ENCODE peak calls at places on chromosome 6, in eight cellular contexts. One of them, this sample, is unnamed.

GRCh38 chr6:125597411-125598253 is 151.8 kb upstream of the HEY2 start:
- DNase-seq in ovary: no peak
- DNase-seq in uterus: no peak
- DNase-seq in stomach: no peak
- DNase-seq in IMR-90: no peak
- DNase-seq in body of pancreas: peak; percentile 26
- DNase-seq in breast epithelium: no peak
- DNase-seq in sigmoid colon: no peak
- DNase-seq in this sample: no peak

GRCh38 chr6:89505847-89506246 is 72.9 kb downstream of the ANKRD6 start:
- DNase-seq in ovary: no peak
- DNase-seq in uterus: no peak
- DNase-seq in stomach: no peak
- DNase-seq in IMR-90: no peak
- DNase-seq in body of pancreas: no peak
- DNase-seq in breast epithelium: no peak
- DNase-seq in sigmoid colon: no peak
- DNase-seq in this sample: no peak

GRCh38 chr6:103675807-103676406 is 1183.8 kb downstream of the HACE1 start:
- DNase-seq in ovary: no peak
- DNase-seq in uterus: no peak
- DNase-seq in stomach: no peak
- DNase-seq in IMR-90: no peak
- DNase-seq in body of pancreas: no peak
- DNase-seq in breast epithelium: no peak
- DNase-seq in sigmoid colon: no peak
- DNase-seq in this sample: no peak

GRCh38 chr6:36314221-36315014 is 22.3 kb downstream of the BNIP5 start:
- DNase-seq in ovary: no peak
- DNase-seq in uterus: no peak
- DNase-seq in stomach: no peak
- DNase-seq in IMR-90: no peak
- DNase-seq in body of pancreas: no peak
- DNase-seq in breast epithelium: no peak
- DNase-seq in sigmoid colon: no peak
- DNase-seq in this sample: no peak

GRCh38 chr6:21151178-21151956 is 442.2 kb upstream of the SOX4 start:
- DNase-seq in ovary: no peak
- DNase-seq in uterus: no peak
- DNase-seq in stomach: no peak
- DNase-seq in IMR-90: no peak
- DNase-seq in body of pancreas: peak; percentile 34
- DNase-seq in breast epithelium: no peak
- DNase-seq in sigmoid colon: no peak
- DNase-seq in this sample: no peak

GRCh38 chr6:107682721-107683120 is 141.4 kb downstream of the SCML4 start:
- DNase-seq in ovary: no peak
- DNase-seq in uterus: no peak
- DNase-seq in stomach: no peak
- DNase-seq in IMR-90: no peak
- DNase-seq in body of pancreas: no peak
- DNase-seq in breast epithelium: no peak
- DNase-seq in sigmoid colon: no peak
- DNase-seq in this sample: no peak

GRCh38 chr6:152155792-152156191 is 348.3 kb downstream of the ESR1 start:
- DNase-seq in ovary: no peak
- DNase-seq in uterus: no peak
- DNase-seq in stomach: no peak
- DNase-seq in IMR-90: no peak
- DNase-seq in body of pancreas: no peak
- DNase-seq in breast epithelium: no peak
- DNase-seq in sigmoid colon: no peak
- DNase-seq in this sample: no peak

GRCh38 chr6:14282854-14283505 is 165.4 kb downstream of the CD83 start:
- DNase-seq in ovary: no peak
- DNase-seq in uterus: no peak
- DNase-seq in stomach: no peak
- DNase-seq in IMR-90: no peak
- DNase-seq in body of pancreas: no peak
- DNase-seq in breast epithelium: no peak
- DNase-seq in sigmoid colon: no peak
- DNase-seq in this sample: no peak

GRCh38 chr6:5869261-5869660 is 137.5 kb downstream of the NRN1 start:
- DNase-seq in ovary: no peak
- DNase-seq in uterus: no peak
- DNase-seq in stomach: no peak
- DNase-seq in IMR-90: no peak
- DNase-seq in body of pancreas: no peak
- DNase-seq in breast epithelium: no peak
- DNase-seq in sigmoid colon: no peak
- DNase-seq in this sample: no peak

GRCh38 chr6:20098267-20098876 is 113.9 kb downstream of the MBOAT1 start:
- DNase-seq in ovary: no peak
- DNase-seq in uterus: no peak
- DNase-seq in stomach: no peak
- DNase-seq in IMR-90: no peak
- DNase-seq in body of pancreas: no peak
- DNase-seq in breast epithelium: no peak
- DNase-seq in sigmoid colon: no peak
- DNase-seq in this sample: no peak

GRCh38 chr6:141349710-141350109 is 783.0 kb upstream of the GJE1 start:
- DNase-seq in ovary: no peak
- DNase-seq in uterus: no peak
- DNase-seq in stomach: no peak
- DNase-seq in IMR-90: no peak
- DNase-seq in body of pancreas: no peak
- DNase-seq in breast epithelium: no peak
- DNase-seq in sigmoid colon: no peak
- DNase-seq in this sample: no peak

GRCh38 chr6:128209771-128210170 is 308.9 kb upstream of the THEMIS start:
- DNase-seq in ovary: no peak
- DNase-seq in uterus: no peak
- DNase-seq in stomach: no peak
- DNase-seq in IMR-90: peak; percentile 79
- DNase-seq in body of pancreas: no peak
- DNase-seq in breast epithelium: no peak
- DNase-seq in sigmoid colon: no peak
- DNase-seq in this sample: no peak

GRCh38 chr6:6390849-6391602 is 70.6 kb upstream of the F13A1 start:
- DNase-seq in ovary: no peak
- DNase-seq in uterus: no peak
- DNase-seq in stomach: no peak
- DNase-seq in IMR-90: no peak
- DNase-seq in body of pancreas: no peak
- DNase-seq in breast epithelium: no peak
- DNase-seq in sigmoid colon: no peak
- DNase-seq in this sample: no peak

GRCh38 chr6:9532621-9533557 is 882.0 kb downstream of the TFAP2A start:
- DNase-seq in ovary: no peak
- DNase-seq in uterus: no peak
- DNase-seq in stomach: no peak
- DNase-seq in IMR-90: no peak
- DNase-seq in body of pancreas: no peak
- DNase-seq in breast epithelium: no peak
- DNase-seq in sigmoid colon: no peak
- DNase-seq in this sample: no peak

GRCh38 chr6:90938116-90938515 is 351.2 kb upstream of the MAP3K7 start:
- DNase-seq in ovary: no peak
- DNase-seq in uterus: no peak
- DNase-seq in stomach: no peak
- DNase-seq in IMR-90: no peak
- DNase-seq in body of pancreas: no peak
- DNase-seq in breast epithelium: no peak
- DNase-seq in sigmoid colon: no peak
- DNase-seq in this sample: no peak

GRCh38 chr6:110357696-110358535 is at the start of gene METTL24:
- DNase-seq in ovary: peak; percentile 65
- DNase-seq in uterus: peak; percentile 31
- DNase-seq in stomach: peak; percentile 27
- DNase-seq in IMR-90: no peak
- DNase-seq in body of pancreas: peak; percentile 64
- DNase-seq in breast epithelium: no peak
- DNase-seq in sigmoid colon: no peak
- DNase-seq in this sample: peak; percentile 33

GRCh38 chr6:106631356-106631755 is 2.0 kb downstream of the QRSL1 start:
- DNase-seq in ovary: no peak
- DNase-seq in uterus: no peak
- DNase-seq in stomach: no peak
- DNase-seq in IMR-90: peak; percentile 13
- DNase-seq in body of pancreas: peak; percentile 14
- DNase-seq in breast epithelium: no peak
- DNase-seq in sigmoid colon: no peak
- DNase-seq in this sample: no peak

GRCh38 chr6:15431762-15432495 is 186.1 kb downstream of the JARID2 start:
- DNase-seq in ovary: no peak
- DNase-seq in uterus: no peak
- DNase-seq in stomach: no peak
- DNase-seq in IMR-90: peak; percentile 59
- DNase-seq in body of pancreas: no peak
- DNase-seq in breast epithelium: no peak
- DNase-seq in sigmoid colon: no peak
- DNase-seq in this sample: no peak
- H3K4me1 ChIP-seq in ovary: peaks cover 16% of the 10 kb centered on the region
- H3K4me1 ChIP-seq in uterus: peaks cover 7% of the 10 kb centered on the region
- H3K4me1 ChIP-seq in stomach: peaks cover 62% of the 10 kb centered on the region
- H3K4me1 ChIP-seq in IMR-90: peaks cover 28% of the 10 kb centered on the region
- H3K4me1 ChIP-seq in body of pancreas: peaks cover 32% of the 10 kb centered on the region
- H3K4me1 ChIP-seq in breast epithelium: no peaks in the 10 kb centered on the region
- H3K4me1 ChIP-seq in sigmoid colon: peaks cover 39% of the 10 kb centered on the region
- H3K4me1 ChIP-seq in this sample: peaks cover 63% of the 10 kb centered on the region

GRCh38 chr6:104859225-104860146 is at the start of gene HACE1:
- DNase-seq in ovary: peak; percentile 91
- DNase-seq in uterus: peak; percentile 85
- DNase-seq in stomach: peak; percentile 88
- DNase-seq in IMR-90: peak; percentile 83
- DNase-seq in body of pancreas: peak; percentile 91
- DNase-seq in breast epithelium: peak; percentile 82
- DNase-seq in sigmoid colon: peak; percentile 91
- DNase-seq in this sample: peak; percentile 94
- TF ChIP-seq POLR2A in ovary: peak; percentile 50
- TF ChIP-seq POLR2A in uterus: peak; percentile 22
- TF ChIP-seq POLR2A in stomach: no peak
- TF ChIP-seq POLR2A in IMR-90: peak; percentile 54
- TF ChIP-seq POLR2A in body of pancreas: peak; percentile 49
- TF ChIP-seq POLR2A in breast epithelium: no peak
- TF ChIP-seq POLR2A in sigmoid colon: no peak
- TF ChIP-seq POLR2A in this sample: no peak

GRCh38 chr6:31465718-31466117 is 32.2 kb upstream of the MICB start:
- DNase-seq in ovary: no peak
- DNase-seq in uterus: no peak
- DNase-seq in stomach: no peak
- DNase-seq in IMR-90: no peak
- DNase-seq in body of pancreas: no peak
- DNase-seq in breast epithelium: no peak
- DNase-seq in sigmoid colon: no peak
- DNase-seq in this sample: no peak
- H3K4me1 ChIP-seq in ovary: no peaks in the 10 kb centered on the region
- H3K4me1 ChIP-seq in uterus: no peaks in the 10 kb centered on the region
- H3K4me1 ChIP-seq in stomach: peaks cover 12% of the 10 kb centered on the region
- H3K4me1 ChIP-seq in IMR-90: no peaks in the 10 kb centered on the region
- H3K4me1 ChIP-seq in body of pancreas: peaks cover 22% of the 10 kb centered on the region
- H3K4me1 ChIP-seq in breast epithelium: no peaks in the 10 kb centered on the region
- H3K4me1 ChIP-seq in sigmoid colon: no peaks in the 10 kb centered on the region
- H3K4me1 ChIP-seq in this sample: no peaks in the 10 kb centered on the region

GRCh38 chr6:33412140-33413009 is 1.6 kb downstream of the PHF1 start:
- DNase-seq in ovary: no peak
- DNase-seq in uterus: no peak
- DNase-seq in stomach: no peak
- DNase-seq in IMR-90: no peak
- DNase-seq in body of pancreas: no peak
- DNase-seq in breast epithelium: no peak
- DNase-seq in sigmoid colon: no peak
- DNase-seq in this sample: no peak

GRCh38 chr6:33407132-33407718 is 3.6 kb upstream of the PHF1 start:
- DNase-seq in ovary: no peak
- DNase-seq in uterus: no peak
- DNase-seq in stomach: no peak
- DNase-seq in IMR-90: peak; percentile 69
- DNase-seq in body of pancreas: no peak
- DNase-seq in breast epithelium: no peak
- DNase-seq in sigmoid colon: no peak
- DNase-seq in this sample: no peak

GRCh38 chr6:33410711-33411631 is at the start of gene PHF1:
- DNase-seq in ovary: peak; percentile 87
- DNase-seq in uterus: no peak
- DNase-seq in stomach: peak; percentile 77
- DNase-seq in IMR-90: peak; percentile 80
- DNase-seq in body of pancreas: peak; percentile 81
- DNase-seq in breast epithelium: no peak
- DNase-seq in sigmoid colon: no peak
- DNase-seq in this sample: peak; percentile 85

GRCh38 chr6:33411632-33412005 is 805 bp downstream of the PHF1 start:
- DNase-seq in ovary: no peak
- DNase-seq in uterus: no peak
- DNase-seq in stomach: no peak
- DNase-seq in IMR-90: no peak
- DNase-seq in body of pancreas: no peak
- DNase-seq in breast epithelium: no peak
- DNase-seq in sigmoid colon: no peak
- DNase-seq in this sample: no peak

DNA sequence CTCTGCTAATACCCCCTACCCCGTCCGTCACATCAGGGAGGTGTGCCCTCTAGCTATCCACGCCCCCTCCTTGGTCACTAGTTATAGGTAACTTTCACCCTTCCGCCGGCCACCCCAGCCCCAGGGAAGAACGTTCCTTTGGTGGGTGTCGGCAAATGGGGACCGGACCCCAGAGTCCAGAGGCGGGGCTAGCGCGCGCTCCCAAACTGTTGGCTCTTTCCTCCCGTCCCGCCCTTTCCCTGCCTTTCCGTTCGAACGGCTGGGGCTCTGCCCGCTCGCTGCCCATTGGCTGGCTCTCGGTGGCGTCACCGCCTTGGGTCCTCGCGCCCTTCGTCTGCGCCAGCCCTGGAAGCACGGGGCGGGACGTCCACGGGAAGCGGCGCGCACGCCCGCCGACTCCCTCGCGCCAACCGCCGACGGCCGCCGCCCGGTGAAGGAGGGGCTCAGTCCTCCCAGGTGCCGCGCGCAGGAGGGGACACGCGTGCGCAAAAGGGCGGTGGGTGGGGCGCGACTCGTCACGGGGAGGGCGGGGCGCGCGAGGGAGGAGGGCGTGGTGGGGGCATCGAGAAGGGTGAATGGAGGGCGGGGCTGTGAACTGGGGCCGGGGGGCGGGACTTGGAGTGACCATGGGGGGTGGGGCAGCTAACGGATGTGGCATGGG is 634 bp upstream of the PHF1 start:
- DNase-seq in ovary: peak; percentile 98
- DNase-seq in uterus: peak; percentile 97
- DNase-seq in stomach: peak; percentile 98
- DNase-seq in IMR-90: peak; percentile 97
- DNase-seq in body of pancreas: peak; percentile 97
- DNase-seq in breast epithelium: peak; percentile 98
- DNase-seq in sigmoid colon: peak; percentile 99
- DNase-seq in this sample: peak; percentile 98
- TF ChIP-seq POLR2A in ovary: peak; percentile 61
- TF ChIP-seq POLR2A in uterus: peak; percentile 89
- TF ChIP-seq POLR2A in stomach: no peak
- TF ChIP-seq POLR2A in IMR-90: peak; percentile 69
- TF ChIP-seq POLR2A in body of pancreas: peak; percentile 43
- TF ChIP-seq POLR2A in breast epithelium: peak; percentile 33
- TF ChIP-seq POLR2A in sigmoid colon: no peak
- TF ChIP-seq POLR2A in this sample: peak; percentile 64

GRCh38 chr6:57097596-57097995 is 7.6 kb downstream of the ZNF451 start:
- DNase-seq in ovary: no peak
- DNase-seq in uterus: no peak
- DNase-seq in stomach: no peak
- DNase-seq in IMR-90: peak; percentile 59
- DNase-seq in body of pancreas: no peak
- DNase-seq in breast epithelium: no peak
- DNase-seq in sigmoid colon: no peak
- DNase-seq in this sample: no peak
- H3K4me1 ChIP-seq in ovary: peaks cover 1% of the 10 kb centered on the region
- H3K4me1 ChIP-seq in uterus: no peaks in the 10 kb centered on the region
- H3K4me1 ChIP-seq in stomach: peaks cover 56% of the 10 kb centered on the region
- H3K4me1 ChIP-seq in IMR-90: peaks cover 6% of the 10 kb centered on the region
- H3K4me1 ChIP-seq in body of pancreas: peaks cover 17% of the 10 kb centered on the region
- H3K4me1 ChIP-seq in breast epithelium: no peaks in the 10 kb centered on the region
- H3K4me1 ChIP-seq in sigmoid colon: peaks cover 17% of the 10 kb centered on the region
- H3K4me1 ChIP-seq in this sample: peaks cover 23% of the 10 kb centered on the region

This sample was measured in heart left ventricle.